ENCODE peak calls at places on chromosomes 12 and 14, in six cellular contexts. X is iPS DF 6.9, T is fibroblast of lung, P is dorsolateral prefrontal cortex, E is foreskin keratinocyte, G is upper lobe of right lung. Z is an unnamed sample.

GRCh38 chr12:55816876-55817351 is 610 bp downstream of the SARNP start:
- DNase-seq in X (no peak), T (no peak), P (no peak), E (peak; percentile 9), G (no peak), Z (no peak)

GRCh38 chr12:93805736-93806141 is 128.6 kb downstream of the CRADD start:
- DNase-seq in X (no peak), T (no peak), P (no peak), E (no peak), G (no peak), Z (no peak)

GRCh38 chr12:95146767-95147166 is 70.5 kb downstream of the FGD6 start:
- DNase-seq in X (no peak), T (no peak), P (no peak), E (no peak), G (no peak), Z (no peak)

GRCh38 chr12:102095677-102096263 is 24.1 kb downstream of the NUP37 start:
- DNase-seq in X (no peak), T (peak; percentile 69), P (no peak), E (no peak), G (no peak), Z (no peak)

GRCh38 chr12:45232771-45233372 is 17.0 kb downstream of the ANO6 start:
- DNase-seq in X (no peak), T (peak; percentile 92), P (no peak), E (peak; percentile 96), G (no peak), Z (peak; percentile 95)

GRCh38 chr14:104135904-104136471 is 2.4 kb upstream of the KIF26A start:
- DNase-seq in X (no peak), T (no peak), P (no peak), E (no peak), G (peak; percentile 66), Z (no peak)

GRCh38 chr14:69046468-69046867 is 67.4 kb upstream of the ACTN1 start:
- DNase-seq in X (no peak), T (peak; percentile 42), P (no peak), E (no peak), G (no peak), Z (no peak)

GRCh38 chr12:117686911-117687377 is 281.8 kb downstream of the KSR2 start:
- DNase-seq in X (no peak), T (no peak), P (no peak), E (no peak), G (no peak), Z (no peak)

GRCh38 chr14:33796356-33796755 is 154.5 kb downstream of the EGLN3 start:
- DNase-seq in X (no peak), T (peak; percentile 11), P (no peak), E (no peak), G (no peak), Z (no peak)

GRCh38 chr12:111368291-111368683 is 608 bp downstream of the PHETA1 start:
- DNase-seq in X (no peak), T (peak; percentile 8), P (no peak), E (no peak), G (peak; percentile 68), Z (no peak)

GRCh38 chr14:24057271-24057670 is 5.5 kb downstream of the CARMIL3 start:
- DNase-seq in X (no peak), T (no peak), P (no peak), E (no peak), G (no peak), Z (no peak)

GRCh38 chr12:30822385-30823139 is 67.8 kb upstream of the CAPRIN2 start:
- DNase-seq in X (no peak), T (peak; percentile 50), P (peak; percentile 74), E (no peak), G (peak; percentile 88), Z (no peak)

GRCh38 chr14:74655597-74656389 is 43.8 kb upstream of the LTBP2 start:
- DNase-seq in X (no peak), T (peak; percentile 44), P (no peak), E (no peak), G (no peak), Z (peak; percentile 16)

GRCh38 chr14:79961197-79961596 is 250.1 kb downstream of the DIO2 start:
- DNase-seq in X (no peak), T (no peak), P (no peak), E (no peak), G (no peak), Z (no peak)

GRCh38 chr14:95365401-95365800 is 45.7 kb upstream of the CLMN start:
- DNase-seq in X (no peak), T (peak; percentile 8), P (no peak), E (no peak), G (no peak), Z (no peak)

GRCh38 chr12:102302553-102302952 is 104.9 kb upstream of the PMCH start:
- DNase-seq in X (no peak), T (no peak), P (no peak), E (no peak), G (no peak), Z (no peak)

GRCh38 chr12:66398931-66399625 is 96.8 kb downstream of the HELB start:
- DNase-seq in X (no peak), T (peak; percentile 14), P (no peak), E (no peak), G (no peak), Z (no peak)

GRCh38 chr14:64746298-64747250 is 42.4 kb downstream of the PLEKHG3 start:
- DNase-seq in X (no peak), T (no peak), P (no peak), E (no peak), G (no peak), Z (no peak)

GRCh38 chr14:52333823-52334657 is 19.9 kb downstream of the PTGER2 start:
- DNase-seq in X (no peak), T (peak; percentile 74), P (no peak), E (no peak), G (no peak), Z (no peak)

GRCh38 chr14:106681161-106681955 is 1155.0 kb downstream of the TMEM121 start:
- DNase-seq in X (no peak), T (no peak), P (no peak), E (no peak), G (no peak), Z (no peak)

GRCh38 chr12:92502417-92503028 is 200.3 kb upstream of the PLEKHG7 start:
- DNase-seq in X (no peak), T (peak; percentile 24), P (no peak), E (no peak), G (no peak), Z (no peak)

GRCh38 chr12:25005376-25005775 is 56.5 kb upstream of the BCAT1 start:
- DNase-seq in X (no peak), T (no peak), P (no peak), E (no peak), G (no peak), Z (no peak)

GRCh38 chr14:37480446-37481290 is 114.4 kb downstream of the FOXA1 start:
- DNase-seq in X (no peak), T (no peak), P (no peak), E (no peak), G (no peak), Z (no peak)

GRCh38 chr12:57750561-57751431 is 1.3 kb downstream of the CDK4 start:
- DNase-seq in X (no peak), T (no peak), P (no peak), E (no peak), G (no peak), Z (no peak)
- H3K27ac ChIP-seq in X (no peak overlapping the region), T (peak overlapping the region; percentile 98), P (no peak overlapping the region), E (peak overlapping the region; percentile 34), G (peak overlapping the region; percentile 91), Z (peak overlapping the region; percentile 61)

GRCh38 chr12:88945041-88945732 is 364.9 kb upstream of the KITLG start:
- DNase-seq in X (no peak), T (peak; percentile 70), P (no peak), E (no peak), G (no peak), Z (no peak)

GRCh38 chr12:88944403-88944802 is 364.1 kb upstream of the KITLG start:
- DNase-seq in X (no peak), T (peak; percentile 28), P (no peak), E (no peak), G (no peak), Z (no peak)

GRCh38 chr12:88947486-88948043 is 367.3 kb upstream of the KITLG start:
- DNase-seq in X (no peak), T (no peak), P (no peak), E (no peak), G (no peak), Z (no peak)

GRCh38 chr12:88951177-88951576 is 370.9 kb upstream of the KITLG start:
- DNase-seq in X (no peak), T (no peak), P (no peak), E (no peak), G (no peak), Z (no peak)

GRCh38 chr12:88946377-88946997 is 366.2 kb upstream of the KITLG start:
- DNase-seq in X (no peak), T (peak; percentile 85), P (no peak), E (no peak), G (no peak), Z (no peak)
- H3K27ac ChIP-seq in X (no peak overlapping the region), T (no peak overlapping the region), P (no peak overlapping the region), E (no peak overlapping the region), G (peak overlapping the region; percentile 18), Z (peak overlapping the region; percentile 60)

DNA sequence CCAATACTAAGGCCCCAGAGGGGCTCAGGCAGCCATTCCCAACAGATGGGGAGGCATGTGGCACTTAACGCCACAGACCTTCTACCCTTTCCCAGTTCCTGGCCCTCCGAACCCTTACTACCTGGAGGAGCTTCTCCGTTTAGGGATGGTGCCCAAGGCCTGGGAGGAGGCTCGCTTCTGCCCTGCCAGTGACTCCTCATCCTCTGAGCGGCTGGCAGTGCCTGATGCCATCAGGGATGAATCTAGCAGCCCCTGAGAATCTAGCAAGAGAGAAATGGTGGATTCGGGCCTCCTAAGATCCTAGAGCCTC is 2.0 kb downstream of the MCRS1 start:
- DNase-seq in X (no peak), T (no peak), P (no peak), E (no peak), G (no peak), Z (no peak)
- H3K27ac ChIP-seq in X (no peak overlapping the region), T (no peak overlapping the region), P (peak overlapping the region; percentile 89), E (no peak overlapping the region), G (no peak overlapping the region), Z (no peak overlapping the region)

GRCh38 chr14:22403286-22403685 is 185.7 kb downstream of the DAD1 start:
- DNase-seq in X (no peak), T (no peak), P (no peak), E (no peak), G (no peak), Z (no peak)

GRCh38 chr14:22405201-22405600 is 183.8 kb downstream of the DAD1 start:
- DNase-seq in X (no peak), T (no peak), P (no peak), E (no peak), G (no peak), Z (no peak)

GRCh38 chr14:22411398-22411797 is 177.6 kb downstream of the DAD1 start:
- DNase-seq in X (no peak), T (no peak), P (no peak), E (no peak), G (no peak), Z (no peak)

GRCh38 chr14:22410497-22410896 is 178.5 kb downstream of the DAD1 start:
- DNase-seq in X (no peak), T (no peak), P (no peak), E (no peak), G (no peak), Z (no peak)

GRCh38 chr14:22407033-22407432 is 182.0 kb downstream of the DAD1 start:
- DNase-seq in X (no peak), T (no peak), P (no peak), E (no peak), G (no peak), Z (no peak)
- H3K27ac ChIP-seq in X (no peak overlapping the region), T (no peak overlapping the region), P (no peak overlapping the region), E (no peak overlapping the region), G (no peak overlapping the region), Z (no peak overlapping the region)

Z was measured in epithelial cell of prostate.